ENCODE peak calls at places on chromosome 19, in six cellular contexts. N, U, A, W, E and P are unnamed samples.

GRCh38 chr19:29653398-29653797 is 11.9 kb upstream of the PLEKHF1 start:
- DNase-seq in N (no peak), W (no peak), E (no peak), U (no peak), A (no peak), P (no peak)

GRCh38 chr19:33702606-33703437 is 81.1 kb downstream of the CHST8 start:
- DNase-seq in E (no peak), A (no peak), N (no peak), W (no peak), U (no peak), P (no peak)

GRCh38 chr19:10751109-10751972 is 33.5 kb downstream of the DNM2 start:
- DNase-seq in A (no peak), N (no peak), W (no peak), U (no peak), E (peak; percentile 41), P (peak; percentile 54)

GRCh38 chr19:1503089-1503924 is 9.5 kb downstream of the ADAMTSL5 start:
- DNase-seq in U (no peak), A (peak; percentile 86), W (no peak), N (peak; percentile 82), E (peak; percentile 47), P (no peak)

GRCh38 chr19:2827022-2827421 is 7.4 kb downstream of the ZNF554 start:
- DNase-seq in E (no peak), A (no peak), W (no peak), U (no peak), N (no peak), P (no peak)

GRCh38 chr19:32720936-32721250 is 1.3 kb downstream of the TDRD12 start:
- DNase-seq in U (no peak), N (no peak), A (no peak), E (no peak), W (no peak), P (no peak)

GRCh38 chr19:32543107-32543900 is 37.7 kb upstream of the PDCD5 start:
- DNase-seq in U (no peak), W (peak; percentile 14), N (no peak), E (no peak), A (no peak), P (no peak)

GRCh38 chr19:55284405-55285058 is 735 bp downstream of the BRSK1 start:
- DNase-seq in U (no peak), N (no peak), A (peak; percentile 45), W (no peak), E (no peak), P (no peak)

GRCh38 chr19:44698492-44699201 is at the start of gene CEACAM16:
- DNase-seq in N (no peak), U (no peak), A (no peak), E (no peak), W (no peak), P (no peak)
- TF ChIP-seq CTCF in N (no peak), U (no peak), A (no peak), E (no peak), W (no peak), P (no peak)

DNA sequence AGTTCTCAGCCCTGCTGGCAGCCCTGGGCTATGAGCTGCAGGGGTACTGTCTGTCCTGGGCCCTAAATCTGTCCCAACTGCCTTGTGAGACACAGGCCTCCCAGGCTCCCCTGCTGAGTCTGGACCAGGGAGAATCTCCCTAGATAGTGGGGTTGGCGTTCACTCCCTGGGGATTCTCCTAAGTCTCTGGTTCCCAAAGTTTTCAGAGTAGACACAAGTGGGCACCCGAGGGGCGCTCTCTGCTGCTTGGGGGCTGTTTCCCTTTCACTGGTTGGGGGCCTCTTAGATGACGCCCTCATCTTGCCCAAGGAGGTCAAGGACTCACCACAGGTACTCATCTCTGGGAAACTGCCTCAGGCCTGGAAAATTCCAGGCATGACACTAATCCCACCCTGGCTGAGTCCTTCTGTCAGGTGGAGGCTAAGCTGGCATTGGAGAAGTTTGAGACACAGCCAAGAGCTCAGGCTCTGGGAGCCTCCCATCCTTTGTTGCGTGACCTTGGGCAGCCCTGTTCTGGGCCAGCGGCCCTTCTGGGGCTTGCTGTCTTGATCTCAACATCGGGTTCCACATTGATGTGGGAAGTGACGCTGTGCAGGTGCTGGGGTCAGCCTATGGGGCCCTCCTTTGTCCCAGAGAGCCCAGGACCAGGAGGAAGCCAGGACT is 3.9 kb downstream of the RPL18A start:
- DNase-seq in U (no peak), E (no peak), W (no peak), A (no peak), N (no peak), P (no peak)
- TF ChIP-seq CTCF in U (no peak), E (no peak), W (no peak), A (no peak), N (no peak), P (no peak)

GRCh38 chr19:19343016-19343362 is 22.4 kb downstream of the MAU2 start:
- DNase-seq in E (no peak), W (no peak), U (no peak), A (no peak), N (no peak), P (no peak)
- TF ChIP-seq CTCF in E (no peak), W (no peak), U (no peak), A (no peak), N (no peak), P (no peak)

DNA sequence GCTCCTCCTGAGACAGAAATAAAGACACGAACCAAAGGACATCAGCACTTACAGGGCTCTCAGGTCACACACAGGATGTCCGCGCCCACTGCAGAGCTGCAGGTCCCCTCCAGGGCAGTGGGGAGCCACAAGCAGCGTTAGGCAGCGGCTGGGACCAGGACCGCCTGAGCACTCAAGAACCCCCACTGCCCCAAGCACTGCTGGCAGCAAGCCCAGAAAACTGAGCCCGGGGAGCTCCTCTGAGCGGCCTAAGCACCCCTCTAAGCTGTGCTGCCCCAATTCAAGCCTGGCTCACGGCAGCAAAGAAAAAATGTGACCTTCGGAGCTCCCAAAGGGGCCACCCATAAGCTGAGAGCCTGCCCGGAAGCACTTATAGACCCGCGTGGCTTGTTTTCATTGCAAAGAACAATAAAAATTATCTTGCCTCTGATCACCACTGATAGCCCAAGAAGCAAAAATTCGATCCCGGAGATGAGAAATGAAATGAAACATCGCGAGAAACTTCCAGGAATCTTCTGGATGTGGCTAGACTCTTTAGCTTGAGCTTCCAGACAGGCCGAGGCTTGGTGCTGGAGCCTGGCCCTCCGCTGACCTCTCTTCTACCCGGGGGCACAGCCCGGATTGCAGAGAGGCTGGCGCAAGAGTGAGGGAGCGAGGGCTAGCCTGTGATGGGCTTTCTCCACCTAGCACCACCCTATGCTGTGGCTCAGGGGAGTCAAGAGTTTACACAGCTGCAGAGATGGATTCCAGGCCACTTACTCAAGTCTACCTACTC is 6.3 kb downstream of the DPP9 start:
- DNase-seq in E (no peak), U (peak; percentile 45), W (no peak), N (no peak), A (no peak), P (peak; percentile 37)
- TF ChIP-seq CTCF in E (no peak), U (no peak), W (no peak), N (no peak), A (no peak), P (no peak)

GRCh38 chr19:23436944-23437343 is 41.7 kb upstream of the ZNF91 start:
- DNase-seq in W (no peak), U (no peak), A (no peak), N (no peak), E (no peak), P (no peak)

GRCh38 chr19:23440207-23440606 is 44.9 kb upstream of the ZNF91 start:
- DNase-seq in N (no peak), U (no peak), A (no peak), W (no peak), E (no peak), P (no peak)

GRCh38 chr19:23439623-23440022 is 44.4 kb upstream of the ZNF91 start:
- DNase-seq in U (no peak), E (no peak), W (no peak), N (no peak), A (no peak), P (no peak)

GRCh38 chr19:23437901-23438300 is 42.6 kb upstream of the ZNF91 start:
- DNase-seq in N (no peak), A (no peak), E (no peak), W (no peak), U (no peak), P (no peak)

GRCh38 chr19:23436318-23436717 is 41.0 kb upstream of the ZNF91 start:
- DNase-seq in E (no peak), N (peak; percentile 3), W (no peak), A (no peak), U (no peak), P (no peak)
- TF ChIP-seq CTCF in E (no peak), N (no peak), W (no peak), A (peak; percentile 22), U (no peak), P (peak; percentile 22)

DNA sequence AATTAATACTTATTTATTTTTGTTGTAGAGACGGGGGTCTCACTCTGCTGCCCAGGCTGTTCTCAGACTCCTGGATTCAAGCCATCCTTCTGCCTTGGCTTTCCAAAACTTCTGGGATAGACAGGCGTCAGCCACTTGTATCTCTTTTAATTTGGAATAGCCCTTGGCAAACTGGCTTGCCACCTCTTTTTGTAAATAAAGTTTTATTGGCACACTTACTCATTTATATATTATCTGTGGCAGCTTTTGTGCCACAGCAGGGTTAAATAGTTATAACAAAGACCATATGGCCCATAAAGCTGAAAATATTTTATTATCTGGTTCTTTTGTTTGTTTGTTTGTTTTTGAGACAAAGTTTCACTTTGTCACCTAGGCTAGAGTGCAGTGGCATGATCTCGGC is 30.5 kb downstream of the BBC3 start:
- DNase-seq in W (no peak), N (no peak), A (no peak), E (no peak), U (no peak), P (no peak)
- TF ChIP-seq CTCF in W (no peak), N (no peak), A (no peak), E (no peak), U (no peak), P (no peak)

GRCh38 chr19:48010932-48011758 is 16.7 kb downstream of the ELSPBP1 start:
- DNase-seq in A (no peak), W (no peak), U (no peak), N (no peak), E (no peak), P (no peak)

GRCh38 chr19:48000846-48001245 is 6.4 kb downstream of the ELSPBP1 start:
- DNase-seq in W (no peak), N (no peak), E (no peak), A (no peak), U (no peak), P (no peak)

GRCh38 chr19:48004236-48004635 is 9.8 kb downstream of the ELSPBP1 start:
- DNase-seq in N (no peak), E (no peak), A (no peak), U (no peak), W (no peak), P (no peak)

DNA sequence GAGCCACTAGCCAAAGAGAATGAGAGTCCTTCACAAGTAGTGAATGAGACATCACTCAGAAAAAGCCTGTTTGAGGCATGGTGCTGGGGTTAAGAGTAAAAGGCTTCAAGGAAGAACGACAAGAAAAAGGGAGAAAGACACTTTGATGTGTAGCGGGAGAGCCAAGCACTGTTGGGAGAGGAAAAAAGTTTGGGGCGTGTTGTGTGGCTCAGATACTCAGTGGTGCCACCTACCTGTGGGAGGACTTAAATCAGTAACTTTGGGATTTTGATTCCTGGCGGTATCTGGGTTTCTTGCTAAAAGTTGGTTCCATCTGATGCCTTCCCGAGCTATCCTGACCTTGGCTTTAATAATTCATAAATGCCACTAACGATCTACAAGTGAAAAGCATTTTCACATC is 12.3 kb downstream of the ELSPBP1 start:
- DNase-seq in A (no peak), W (no peak), E (peak; percentile 14), U (no peak), N (no peak), P (no peak)
- TF ChIP-seq CTCF in A (peak; percentile 25), W (no peak), E (peak; percentile 31), U (no peak), N (no peak), P (peak; percentile 4)